ENCODE peak calls at places on chromosomes 5 and 9, in six cellular contexts. C is GM12878, M is HepG2, P is K562, E is SK-N-SH, B is HCT116. Z is an unnamed sample.

GRCh38 chr5:133977161-133977787 is 8.8 kb upstream of the C5orf15 start:
- DNase-seq in C (peak), M (peak), P (no peak), E (no peak), B (no peak), Z (no peak)

GRCh38 chr9:111913159-111913558 is 16.5 kb downstream of the UGCG start:
- DNase-seq in C (no peak), M (no peak), P (no peak), E (no peak), B (no peak), Z (no peak)

GRCh38 chr5:89377752-89378455 is 494.9 kb upstream of the MEF2C start:
- DNase-seq in C (no peak), M (no peak), P (peak), E (no peak), B (no peak), Z (peak)

GRCh38 chr5:134127376-134127861 is 12.9 kb downstream of the TCF7 start:
- DNase-seq in C (peak), M (no peak), P (no peak), E (no peak), B (no peak), Z (no peak)

GRCh38 chr9:100216178-100216787 is 117.2 kb downstream of the INVS start:
- DNase-seq in C (peak), M (peak), P (peak), E (peak), B (peak), Z (peak)

GRCh38 chr5:83467315-83468044 is 4.1 kb upstream of the VCAN start:
- DNase-seq in C (no peak), M (no peak), P (no peak), E (no peak), B (no peak), Z (no peak)

GRCh38 chr9:128118472-128118857 is 9.1 kb downstream of the PTGES2 start:
- DNase-seq in C (no peak), M (no peak), P (no peak), E (no peak), B (no peak), Z (no peak)

GRCh38 chr9:120387257-120387999 is 192.5 kb downstream of the CDK5RAP2 start:
- DNase-seq in C (no peak), M (peak), P (no peak), E (no peak), B (no peak), Z (no peak)

GRCh38 chr5:123157797-123158528 is 68.9 kb downstream of the PRDM6 start:
- DNase-seq in C (no peak), M (no peak), P (no peak), E (no peak), B (peak), Z (no peak)

GRCh38 chr5:111998871-111999270 is 241.9 kb upstream of the NREP start:
- DNase-seq in C (no peak), M (no peak), P (no peak), E (no peak), B (no peak), Z (no peak)

GRCh38 chr5:83050723-83051340 is 26.4 kb downstream of the TMEM167A start:
- DNase-seq in C (no peak), M (no peak), P (no peak), E (no peak), B (no peak), Z (no peak)

GRCh38 chr5:180436275-180436674 is 57.9 kb upstream of the CNOT6 start:
- DNase-seq in C (no peak), M (no peak), P (no peak), E (no peak), B (no peak), Z (no peak)

GRCh38 chr9:124502711-124503702 is 4.2 kb downstream of the NR5A1 start:
- DNase-seq in C (no peak), M (no peak), P (no peak), E (peak), B (no peak), Z (no peak)

GRCh38 chr9:20015427-20015931 is 226.6 kb upstream of the SLC24A2 start:
- DNase-seq in C (peak), M (no peak), P (no peak), E (no peak), B (no peak), Z (no peak)

GRCh38 chr9:124869986-124870560 is 8.1 kb downstream of the ARPC5L start:
- DNase-seq in C (peak), M (peak), P (peak), E (no peak), B (no peak), Z (no peak)

GRCh38 chr5:143717400-143717799 is 94.6 kb upstream of the HMHB1 start:
- DNase-seq in C (no peak), M (no peak), P (no peak), E (no peak), B (no peak), Z (no peak)

GRCh38 chr5:143716856-143717255 is 95.1 kb upstream of the HMHB1 start:
- DNase-seq in C (no peak), M (no peak), P (no peak), E (no peak), B (no peak), Z (no peak)

GRCh38 chr5:143708672-143709071 is 103.3 kb upstream of the HMHB1 start:
- DNase-seq in C (no peak), M (no peak), P (no peak), E (no peak), B (no peak), Z (no peak)

GRCh38 chr5:143714629-143715028 is 97.3 kb upstream of the HMHB1 start:
- DNase-seq in C (peak), M (no peak), P (no peak), E (no peak), B (no peak), Z (no peak)

DNA sequence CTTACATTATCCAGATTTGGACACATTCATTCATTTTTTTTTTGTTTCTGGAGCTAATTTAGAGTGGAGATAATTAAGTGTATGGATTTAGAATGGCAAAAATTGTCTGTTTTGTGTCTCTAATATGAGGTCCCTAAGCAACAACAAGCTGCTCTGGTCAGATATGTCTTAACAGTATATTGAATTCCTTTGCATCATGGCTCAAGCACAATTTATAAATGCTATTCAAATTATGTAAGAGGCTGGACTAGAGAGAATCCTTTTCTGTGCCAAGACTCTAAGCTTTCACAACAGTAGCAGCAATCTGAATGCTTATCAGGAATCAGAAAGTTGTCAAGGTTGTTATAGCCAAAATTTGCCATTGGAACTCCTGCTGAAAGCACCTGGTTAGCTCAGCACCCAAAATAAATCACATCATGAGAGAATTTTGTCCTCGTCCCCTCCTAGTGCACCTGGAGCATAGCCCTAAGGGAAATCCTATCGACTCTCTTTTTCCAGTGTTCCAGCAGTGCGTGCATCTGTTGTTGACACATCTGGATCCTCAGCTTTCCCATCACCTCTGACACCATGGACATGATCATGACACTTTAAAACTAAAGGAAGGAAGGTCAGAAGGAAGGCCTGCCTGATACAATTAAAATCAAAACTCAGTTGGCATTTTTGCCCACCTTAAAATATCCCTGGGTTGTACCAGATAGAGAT is 98.5 kb upstream of the HMHB1 start:
- DNase-seq in C (no peak), M (no peak), P (no peak), E (no peak), B (no peak), Z (no peak)
- TF ChIP-seq JUND in C (no peak), M (no peak), P (no peak), E (no peak), B (no peak), Z (no peak)

DNA sequence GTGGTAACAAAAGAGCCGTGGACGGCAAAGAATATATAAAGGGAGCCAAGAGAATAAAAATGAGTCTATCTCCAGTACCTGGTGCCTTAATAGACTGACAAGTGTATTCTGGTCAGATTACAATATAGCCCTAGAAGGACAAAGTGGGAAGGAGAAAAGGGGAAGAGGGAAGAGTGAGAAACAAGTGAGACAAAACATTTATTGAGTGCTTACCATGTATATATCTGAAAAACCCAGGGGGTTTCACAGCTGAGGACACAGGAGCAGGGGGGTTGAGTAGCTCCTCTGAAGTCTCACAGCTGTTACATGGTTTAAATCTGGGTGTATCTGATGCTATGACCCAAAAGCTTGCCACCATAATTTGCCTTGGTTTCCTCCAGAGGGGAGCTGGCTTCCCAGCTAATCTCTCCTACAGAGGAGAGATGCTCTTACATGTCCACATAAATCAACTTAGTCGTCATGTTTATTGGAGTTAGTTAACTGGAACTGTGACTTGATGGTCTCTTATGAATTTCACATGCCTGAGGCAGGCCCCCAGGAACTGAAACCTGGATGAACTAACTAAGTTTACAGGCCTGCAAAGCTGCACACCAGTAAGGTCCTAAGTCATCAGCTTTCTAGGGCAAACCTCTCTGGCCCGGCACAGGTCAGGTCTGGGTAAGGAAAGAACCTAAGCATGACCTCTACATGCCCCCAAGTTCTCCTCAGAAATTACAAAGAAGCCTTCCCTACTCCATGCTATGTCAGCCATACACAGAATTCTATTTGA is 15.5 kb downstream of the SIL1 start:
- DNase-seq in C (no peak), M (no peak), P (no peak), E (no peak), B (no peak), Z (no peak)
- TF ChIP-seq JUND in C (no peak), M (no peak), P (no peak), E (no peak), B (no peak), Z (no peak)

GRCh38 chr9:13503599-13503998 is 224.1 kb upstream of the MPDZ start:
- DNase-seq in C (no peak), M (no peak), P (no peak), E (no peak), B (no peak), Z (no peak)
- TF ChIP-seq JUND in C (no peak), M (no peak), P (no peak), E (no peak), B (no peak), Z (no peak)

DNA sequence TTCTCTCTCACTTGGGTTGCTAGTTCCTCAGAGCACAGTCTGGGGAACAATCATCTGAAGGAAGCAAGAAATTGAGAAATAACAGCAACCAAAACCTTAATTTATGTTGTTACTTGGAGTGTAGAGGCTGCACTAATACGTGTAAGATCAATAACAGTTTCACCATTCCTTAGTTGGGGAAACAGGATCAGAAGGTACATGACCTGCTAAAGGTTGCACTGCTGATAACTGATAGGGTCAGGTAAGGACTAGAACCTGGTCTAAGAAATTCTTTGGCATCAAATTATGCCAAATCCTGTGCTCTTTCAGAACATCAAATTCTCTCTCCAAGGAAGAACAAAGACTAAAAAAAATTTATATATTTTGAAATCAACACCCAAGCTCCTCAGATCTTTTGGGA is 278.6 kb upstream of the C9orf72 start:
- DNase-seq in C (no peak), M (no peak), P (no peak), E (no peak), B (no peak), Z (no peak)
- TF ChIP-seq JUND in C (no peak), M (no peak), P (no peak), E (no peak), B (no peak), Z (no peak)

Z was measured in T47D.